ENCODE peak calls at places on chromosomes 4 and X, in five cellular contexts. One of them, this sample, is unnamed. For H3K9me3, the result is how much of the 10 kb centered on the place peaks cover.

GRCh38 chrX:53637479-53637878 is 49.0 kb downstream of the HUWE1 start:
- DNase-seq in stomach: no peak
- DNase-seq in tibial nerve: no peak
- DNase-seq in ovary: no peak
- DNase-seq in A549: no peak
- DNase-seq in this sample: no peak

GRCh38 chr4:158182736-158183135 is 9.9 kb upstream of the GASK1B start:
- DNase-seq in stomach: no peak
- DNase-seq in tibial nerve: no peak
- DNase-seq in ovary: no peak
- DNase-seq in A549: no peak
- DNase-seq in this sample: no peak

GRCh38 chr4:148444296-148445070 is 2.3 kb upstream of the NR3C2 start:
- DNase-seq in stomach: peak
- DNase-seq in tibial nerve: no peak
- DNase-seq in ovary: peak
- DNase-seq in A549: no peak
- DNase-seq in this sample: peak

GRCh38 chr4:13151178-13151577 is 333.0 kb downstream of the RAB28 start:
- DNase-seq in stomach: no peak
- DNase-seq in tibial nerve: no peak
- DNase-seq in ovary: no peak
- DNase-seq in A549: no peak
- DNase-seq in this sample: peak

GRCh38 chrX:63967541-63967940 is 182.5 kb upstream of the ARHGEF9 start:
- DNase-seq in stomach: no peak
- DNase-seq in tibial nerve: no peak
- DNase-seq in ovary: no peak
- DNase-seq in A549: no peak
- DNase-seq in this sample: no peak

GRCh38 chr4:146709956-146710355 is 71.3 kb downstream of the POU4F2 start:
- DNase-seq in stomach: no peak
- DNase-seq in tibial nerve: no peak
- DNase-seq in ovary: no peak
- DNase-seq in A549: no peak
- DNase-seq in this sample: no peak

GRCh38 chrX:133542476-133542875 is 127.2 kb upstream of the GPC4 start:
- DNase-seq in stomach: no peak
- DNase-seq in tibial nerve: no peak
- DNase-seq in ovary: peak
- DNase-seq in A549: no peak
- DNase-seq in this sample: no peak

GRCh38 chr4:55397024-55397520 is 1.3 kb downstream of the TMEM165 start:
- DNase-seq in stomach: no peak
- DNase-seq in tibial nerve: no peak
- DNase-seq in ovary: peak
- DNase-seq in A549: no peak
- DNase-seq in this sample: peak

GRCh38 chr4:88592600-88593448 is 544 bp downstream of the HERC3 start:
- DNase-seq in stomach: peak
- DNase-seq in tibial nerve: peak
- DNase-seq in ovary: peak
- DNase-seq in A549: peak
- DNase-seq in this sample: peak

GRCh38 chrX:110316351-110317078 is 1.4 kb downstream of the AMMECR1 start:
- DNase-seq in stomach: no peak
- DNase-seq in tibial nerve: no peak
- DNase-seq in ovary: no peak
- DNase-seq in A549: no peak
- DNase-seq in this sample: no peak

GRCh38 chr4:8516996-8517550 is 63.1 kb upstream of the GPR78 start:
- DNase-seq in stomach: no peak
- DNase-seq in tibial nerve: no peak
- DNase-seq in ovary: no peak
- DNase-seq in A549: no peak
- DNase-seq in this sample: no peak

GRCh38 chrX:71301195-71301924 is at the start of gene ITGB1BP2:
- DNase-seq in stomach: no peak
- DNase-seq in tibial nerve: no peak
- DNase-seq in ovary: peak
- DNase-seq in A549: no peak
- DNase-seq in this sample: peak

GRCh38 chrX:24293412-24293811 is 20.5 kb downstream of the SUPT20HL2 start:
- DNase-seq in stomach: no peak
- DNase-seq in tibial nerve: no peak
- DNase-seq in ovary: no peak
- DNase-seq in A549: no peak
- DNase-seq in this sample: no peak

GRCh38 chr4:10006604-10007435 is 14.5 kb downstream of the SLC2A9 start:
- DNase-seq in stomach: peak
- DNase-seq in tibial nerve: no peak
- DNase-seq in ovary: peak
- DNase-seq in A549: peak
- DNase-seq in this sample: no peak

GRCh38 chr4:182715548-182715947 is 201.6 kb downstream of the DCTD start:
- DNase-seq in stomach: no peak
- DNase-seq in tibial nerve: no peak
- DNase-seq in ovary: no peak
- DNase-seq in A549: no peak
- DNase-seq in this sample: no peak

GRCh38 chr4:13912436-13912835 is 284.9 kb upstream of the BOD1L1 start:
- DNase-seq in stomach: no peak
- DNase-seq in tibial nerve: no peak
- DNase-seq in ovary: no peak
- DNase-seq in A549: no peak
- DNase-seq in this sample: no peak

GRCh38 chr4:42768125-42768748 is 111.3 kb upstream of the ATP8A1 start:
- DNase-seq in stomach: no peak
- DNase-seq in tibial nerve: no peak
- DNase-seq in ovary: no peak
- DNase-seq in A549: no peak
- DNase-seq in this sample: no peak

GRCh38 chr4:185411833-185412232 is 13.9 kb downstream of the UFSP2 start:
- DNase-seq in stomach: no peak
- DNase-seq in tibial nerve: no peak
- DNase-seq in ovary: no peak
- DNase-seq in A549: no peak
- DNase-seq in this sample: no peak

GRCh38 chr4:61210186-61210939 is 10.2 kb downstream of the ADGRL3 start:
- DNase-seq in stomach: no peak
- DNase-seq in tibial nerve: no peak
- DNase-seq in ovary: no peak
- DNase-seq in A549: no peak
- DNase-seq in this sample: no peak

GRCh38 chr4:22573198-22573597 is 57.3 kb upstream of the ADGRA3 start:
- DNase-seq in stomach: peak
- DNase-seq in tibial nerve: peak
- DNase-seq in ovary: peak
- DNase-seq in A549: no peak
- DNase-seq in this sample: peak

GRCh38 chrX:124426273-124426672 is 79.9 kb downstream of the SH2D1A start:
- DNase-seq in stomach: no peak
- DNase-seq in tibial nerve: no peak
- DNase-seq in ovary: no peak
- DNase-seq in A549: no peak
- DNase-seq in this sample: no peak

GRCh38 chr4:18630218-18631110 is 608.9 kb upstream of the LCORL start:
- DNase-seq in stomach: no peak
- DNase-seq in tibial nerve: no peak
- DNase-seq in ovary: no peak
- DNase-seq in A549: no peak
- DNase-seq in this sample: no peak

GRCh38 chrX:23668335-23668734 is 1.0 kb downstream of the PRDX4 start:
- DNase-seq in stomach: no peak
- DNase-seq in tibial nerve: no peak
- DNase-seq in ovary: no peak
- DNase-seq in A549: no peak
- DNase-seq in this sample: no peak

GRCh38 chr4:138111462-138112000 is 130.6 kb downstream of the SLC7A11 start:
- DNase-seq in stomach: no peak
- DNase-seq in tibial nerve: no peak
- DNase-seq in ovary: no peak
- DNase-seq in A549: no peak
- DNase-seq in this sample: no peak

GRCh38 chr4:94595880-94596483 is 144.2 kb downstream of the PDLIM5 start:
- DNase-seq in stomach: no peak
- DNase-seq in tibial nerve: no peak
- DNase-seq in ovary: no peak
- DNase-seq in A549: peak
- DNase-seq in this sample: no peak

GRCh38 chrX:124275167-124275894 is 57.1 kb upstream of the TEX13D start:
- DNase-seq in stomach: no peak
- DNase-seq in tibial nerve: no peak
- DNase-seq in ovary: no peak
- DNase-seq in A549: no peak
- DNase-seq in this sample: no peak

GRCh38 chr4:113790478-113790877 is 28.9 kb upstream of the CAMK2D start:
- DNase-seq in stomach: no peak
- DNase-seq in tibial nerve: no peak
- DNase-seq in ovary: no peak
- DNase-seq in A549: no peak
- DNase-seq in this sample: no peak

GRCh38 chr4:56958111-56958517 is 19.3 kb downstream of the NOA1 start:
- DNase-seq in stomach: peak
- DNase-seq in tibial nerve: peak
- DNase-seq in ovary: peak
- DNase-seq in A549: no peak
- DNase-seq in this sample: peak

GRCh38 chr4:81807927-81808672 is 336.4 kb upstream of the RASGEF1B start:
- DNase-seq in stomach: peak
- DNase-seq in tibial nerve: no peak
- DNase-seq in ovary: no peak
- DNase-seq in A549: no peak
- DNase-seq in this sample: no peak

GRCh38 chr4:26175905-26176304 is 144.9 kb upstream of the RBPJ start:
- DNase-seq in stomach: no peak
- DNase-seq in tibial nerve: no peak
- DNase-seq in ovary: no peak
- DNase-seq in A549: no peak
- DNase-seq in this sample: no peak

GRCh38 chr4:26176621-26177121 is 144.1 kb upstream of the RBPJ start:
- DNase-seq in stomach: no peak
- DNase-seq in tibial nerve: no peak
- DNase-seq in ovary: no peak
- DNase-seq in A549: no peak
- DNase-seq in this sample: no peak

GRCh38 chr4:26173619-26174018 is 147.2 kb upstream of the RBPJ start:
- DNase-seq in stomach: peak
- DNase-seq in tibial nerve: no peak
- DNase-seq in ovary: no peak
- DNase-seq in A549: no peak
- DNase-seq in this sample: no peak

GRCh38 chr4:26174033-26174432 is 146.8 kb upstream of the RBPJ start:
- DNase-seq in stomach: no peak
- DNase-seq in tibial nerve: no peak
- DNase-seq in ovary: no peak
- DNase-seq in A549: no peak
- DNase-seq in this sample: no peak

GRCh38 chr4:26175016-26175786 is 145.6 kb upstream of the RBPJ start:
- DNase-seq in stomach: no peak
- DNase-seq in tibial nerve: no peak
- DNase-seq in ovary: no peak
- DNase-seq in A549: no peak
- DNase-seq in this sample: no peak
- TF ChIP-seq EP300 in stomach: no peak
- TF ChIP-seq EP300 in tibial nerve: no peak
- TF ChIP-seq EP300 in ovary: no peak
- TF ChIP-seq EP300 in A549: no peak
- TF ChIP-seq EP300 in this sample: no peak

GRCh38 chrX:136584545-136584944 is 52.5 kb downstream of the VGLL1 start:
- DNase-seq in stomach: no peak
- DNase-seq in tibial nerve: no peak
- DNase-seq in ovary: no peak
- DNase-seq in A549: no peak
- DNase-seq in this sample: no peak

GRCh38 chrX:136587532-136587931 is 55.5 kb downstream of the VGLL1 start:
- DNase-seq in stomach: no peak
- DNase-seq in tibial nerve: no peak
- DNase-seq in ovary: no peak
- DNase-seq in A549: no peak
- DNase-seq in this sample: no peak

GRCh38 chrX:136585960-136586359 is 53.9 kb downstream of the VGLL1 start:
- DNase-seq in stomach: no peak
- DNase-seq in tibial nerve: no peak
- DNase-seq in ovary: no peak
- DNase-seq in A549: no peak
- DNase-seq in this sample: no peak

GRCh38 chrX:136588060-136588459 is 56.0 kb downstream of the VGLL1 start:
- DNase-seq in stomach: no peak
- DNase-seq in tibial nerve: no peak
- DNase-seq in ovary: no peak
- DNase-seq in A549: no peak
- DNase-seq in this sample: no peak

GRCh38 chrX:136586386-136586785 is 54.4 kb downstream of the VGLL1 start:
- DNase-seq in stomach: no peak
- DNase-seq in tibial nerve: no peak
- DNase-seq in ovary: no peak
- DNase-seq in A549: no peak
- DNase-seq in this sample: no peak
- H3K9me3 ChIP-seq in stomach: under half
- H3K9me3 ChIP-seq in tibial nerve: under half
- H3K9me3 ChIP-seq in ovary: under half
- H3K9me3 ChIP-seq in A549: under half
- H3K9me3 ChIP-seq in this sample: under half

GRCh38 chr4:38857354-38858096 is 908 bp upstream of the TLR6 start:
- DNase-seq in stomach: no peak
- DNase-seq in tibial nerve: peak
- DNase-seq in ovary: peak
- DNase-seq in A549: peak
- DNase-seq in this sample: no peak
- H3K4me3 ChIP-seq in stomach: no peak
- H3K4me3 ChIP-seq in tibial nerve: no peak
- H3K4me3 ChIP-seq in ovary: no peak
- H3K4me3 ChIP-seq in A549: peak
- H3K4me3 ChIP-seq in this sample: no peak

GRCh38 chr4:127809173-127809800 is 27.2 kb downstream of the HSPA4L start:
- DNase-seq in stomach: no peak
- DNase-seq in tibial nerve: no peak
- DNase-seq in ovary: no peak
- DNase-seq in A549: no peak
- DNase-seq in this sample: no peak
- TF ChIP-seq EP300 in stomach: no peak
- TF ChIP-seq EP300 in tibial nerve: no peak
- TF ChIP-seq EP300 in ovary: no peak
- TF ChIP-seq EP300 in A549: no peak
- TF ChIP-seq EP300 in this sample: no peak

GRCh38 chr4:25844957-25845712 is 17.7 kb downstream of the SEL1L3 start:
- DNase-seq in stomach: no peak
- DNase-seq in tibial nerve: no peak
- DNase-seq in ovary: no peak
- DNase-seq in A549: no peak
- DNase-seq in this sample: no peak
- H3K9me3 ChIP-seq in stomach: under half
- H3K9me3 ChIP-seq in tibial nerve: under half
- H3K9me3 ChIP-seq in ovary: under half
- H3K9me3 ChIP-seq in A549: under half
- H3K9me3 ChIP-seq in this sample: under half

This sample was measured in sigmoid colon.